ENCODE peak calls at places on chromosomes 3 and 15, in ten cellular contexts. L is heart right ventricle; P is CD4-positive, alpha-beta memory T cell; Z is neuronal stem cell; I is RWPE2; Q is HFF-Myc; T is psoas muscle; U is GM12865; O is Peyer's patch; B is PC-3. M is an unnamed sample.

GRCh38 chr3:50627407-50628051 is 10.6 kb downstream of the MAPKAPK3 start:
- DNase-seq in L (peak), Z (no peak), B (peak), I (peak), U (no peak), P (no peak), T (peak), O (no peak), Q (no peak), M (peak)

GRCh38 chr3:179015551-179016020 is 56.0 kb downstream of the ZMAT3 start:
- DNase-seq in L (peak), B (peak), Q (peak), Z (peak), O (peak), U (peak), P (peak), I (no peak), T (no peak), M (peak)

GRCh38 chr3:123335007-123335670 is 113.8 kb downstream of the ADCY5 start:
- DNase-seq in O (no peak), I (peak), P (no peak), T (no peak), Q (no peak), Z (no peak), L (no peak), U (peak), B (no peak), M (no peak)

GRCh38 chr3:127452321-127452821 is 138.2 kb downstream of the TPRA1 start:
- DNase-seq in U (no peak), I (peak), L (no peak), T (no peak), O (no peak), P (no peak), Z (no peak), B (no peak), Q (no peak), M (no peak)

GRCh38 chr3:134369861-134370596 is 4.2 kb downstream of the AMOTL2 start:
- DNase-seq in Z (no peak), L (no peak), I (no peak), B (no peak), P (no peak), U (no peak), O (no peak), Q (no peak), T (no peak), M (no peak)

GRCh38 chr3:62708642-62709041 is 166.6 kb downstream of the CADPS start:
- DNase-seq in O (no peak), P (no peak), Q (no peak), I (no peak), Z (peak), U (no peak), B (no peak), T (no peak), L (no peak), M (no peak)

GRCh38 chr3:192892981-192893827 is 24.5 kb downstream of the MB21D2 start:
- DNase-seq in O (peak), Q (no peak), I (peak), L (peak), U (peak), Z (no peak), B (peak), T (peak), P (peak), M (peak)

GRCh38 chr15:81296673-81297072 is 27.3 kb downstream of the STARD5 start:
- DNase-seq in I (no peak), T (no peak), U (peak), P (peak), Z (no peak), L (peak), O (peak), Q (no peak), B (no peak), M (no peak)

GRCh38 chr3:171396048-171396447 is 64.2 kb downstream of the TNIK start:
- DNase-seq in I (no peak), Q (no peak), P (no peak), L (no peak), B (peak), Z (no peak), O (no peak), T (no peak), U (no peak), M (no peak)

GRCh38 chr3:190718691-190719090 is 143.8 kb downstream of the GMNC start:
- DNase-seq in L (no peak), B (peak), P (no peak), Q (no peak), O (no peak), U (no peak), Z (no peak), T (no peak), I (no peak), M (no peak)

DNA sequence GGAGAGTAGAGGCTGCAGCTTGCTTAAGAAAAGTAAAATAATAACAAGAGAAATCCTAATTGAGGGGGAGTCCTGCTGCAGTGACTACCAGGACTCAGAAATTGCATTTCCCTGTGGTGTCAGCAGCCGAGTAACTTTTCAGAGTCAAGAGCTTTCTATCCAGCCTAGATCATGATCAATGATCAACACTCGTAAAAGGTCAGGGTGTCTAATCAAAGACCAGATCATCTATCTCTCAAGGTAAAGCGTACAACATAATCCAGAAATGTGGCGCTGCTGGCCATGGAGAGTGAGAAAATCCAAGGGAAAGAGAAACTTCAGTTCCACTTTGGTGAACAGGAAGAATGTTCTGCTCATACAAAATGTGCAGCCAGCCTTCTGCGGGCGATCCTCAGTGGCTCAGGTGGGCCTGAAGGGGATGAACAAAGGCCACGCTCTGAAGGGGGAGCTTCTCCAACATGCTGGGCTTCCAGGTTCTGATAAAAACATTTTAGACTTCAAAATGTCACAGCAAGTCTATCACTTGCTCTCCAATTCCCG is 1005.8 kb upstream of the NR2F2 start:
- DNase-seq in Z (no peak), P (no peak), Q (no peak), T (no peak), U (no peak), O (no peak), L (no peak), B (no peak), I (no peak), M (no peak)
- H3K4me3 ChIP-seq in Z (no peak), P (no peak), Q (no peak), T (peak), U (no peak), O (no peak), L (peak), B (no peak), I (no peak), M (no peak)

DNA sequence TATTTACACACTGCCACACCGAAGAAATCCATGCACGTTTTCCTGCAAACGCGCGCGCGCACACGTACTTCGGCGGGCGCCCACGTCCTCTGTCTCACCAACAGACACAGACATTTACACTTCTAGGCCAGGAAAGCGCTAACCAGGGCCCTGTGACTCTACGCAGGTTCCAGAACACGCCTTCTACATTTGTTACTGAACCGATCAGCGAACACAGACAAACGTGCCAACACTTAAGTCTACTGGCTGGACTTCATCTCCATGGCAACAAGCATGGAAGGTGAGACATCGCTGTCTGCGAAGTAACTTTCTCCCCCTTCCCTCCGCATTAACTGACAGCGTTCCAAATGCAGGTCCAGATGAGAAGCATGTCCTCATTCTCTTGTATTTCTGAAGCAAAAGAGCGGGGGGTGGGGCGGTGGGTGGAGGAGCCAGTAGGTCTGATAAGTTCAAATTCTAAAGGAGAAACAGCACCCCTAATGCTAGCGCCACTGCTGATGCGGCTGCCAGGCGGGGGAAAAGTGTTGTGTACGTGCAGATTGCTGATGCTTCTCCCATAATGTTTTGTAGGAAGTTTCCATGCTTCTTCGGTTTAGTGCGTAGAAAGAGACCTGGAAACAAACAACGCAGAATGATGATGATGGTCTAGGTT is at the start of gene CTXN2:
- DNase-seq in B (no peak), I (no peak), T (no peak), O (no peak), P (no peak), Z (peak), Q (no peak), U (no peak), L (no peak), M (no peak)
- H3K4me3 ChIP-seq in B (no peak), I (no peak), T (no peak), O (no peak), P (no peak), Z (peak), Q (no peak), U (no peak), L (no peak), M (no peak)

DNA sequence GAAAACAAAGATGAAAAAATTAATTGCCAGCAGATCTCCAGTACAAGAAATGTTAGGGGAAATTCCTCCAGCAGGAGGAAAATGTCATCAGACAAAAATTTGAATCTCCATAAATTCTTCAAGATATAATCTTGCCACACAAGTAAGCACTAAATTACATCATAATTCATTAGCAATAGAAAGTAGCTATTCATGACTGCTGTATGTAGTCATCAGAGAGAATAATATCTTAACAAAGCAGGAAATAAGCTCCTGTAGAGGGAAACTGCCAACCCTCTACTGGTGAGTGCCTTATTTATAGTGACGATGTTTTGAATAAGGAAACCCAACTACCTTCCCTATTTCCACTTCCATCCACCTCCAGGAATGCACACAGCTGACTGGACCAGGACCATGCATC is 15.8 kb upstream of the SLC27A2 start:
- DNase-seq in Q (no peak), P (no peak), B (no peak), U (no peak), L (no peak), Z (no peak), I (no peak), O (no peak), T (no peak), M (no peak)
- H3K4me3 ChIP-seq in Q (no peak), P (no peak), B (no peak), U (no peak), L (no peak), Z (no peak), I (no peak), O (no peak), T (no peak), M (no peak)

DNA sequence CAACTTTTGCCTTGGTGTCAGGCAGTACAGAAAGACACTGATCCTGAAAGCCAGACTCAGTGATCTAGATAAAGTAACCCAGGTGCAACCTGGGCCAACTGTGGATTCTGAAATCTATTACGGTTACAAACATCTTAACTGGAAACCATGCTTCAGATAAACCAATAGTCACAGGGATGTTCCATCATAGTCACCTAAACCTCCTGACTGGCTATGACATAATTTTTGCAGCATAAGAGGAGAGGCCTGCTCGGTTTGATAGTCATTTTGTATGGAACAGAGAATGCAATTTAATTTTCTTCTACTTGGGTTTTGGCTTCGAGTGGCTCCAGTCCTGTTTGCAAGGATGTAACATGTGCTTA is 3.7 kb downstream of the SLCO3A1 start:
- DNase-seq in P (no peak), I (no peak), T (no peak), O (no peak), B (no peak), Q (no peak), U (no peak), L (no peak), Z (no peak), M (no peak)
- H3K4me3 ChIP-seq in P (peak), I (no peak), T (no peak), O (no peak), B (no peak), Q (no peak), U (no peak), L (no peak), Z (no peak), M (no peak)

DNA sequence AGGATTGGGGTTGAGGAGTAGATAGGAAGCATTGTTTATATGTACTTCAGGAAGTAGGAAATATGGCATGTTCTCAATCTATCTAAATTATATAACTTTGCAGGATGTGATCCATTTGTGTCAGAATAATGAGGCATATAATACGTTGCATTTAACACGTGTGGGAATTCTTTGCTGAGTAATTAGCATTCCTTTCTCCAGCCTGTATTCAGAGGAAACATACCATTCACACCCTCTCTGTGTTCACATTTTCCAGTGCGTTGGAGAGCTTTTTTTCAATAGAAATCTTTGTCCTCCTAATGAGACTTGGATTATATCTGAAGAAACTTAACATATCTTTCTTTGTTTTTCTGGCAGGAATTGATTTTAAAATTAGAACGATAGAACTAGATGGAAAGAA is 33.0 kb upstream of the APH1B start:
- DNase-seq in L (no peak), U (no peak), P (no peak), O (no peak), Z (peak), T (no peak), Q (no peak), I (no peak), B (no peak), M (no peak)
- H3K4me3 ChIP-seq in L (no peak), U (no peak), P (no peak), O (no peak), Z (no peak), T (no peak), Q (no peak), I (no peak), B (no peak), M (no peak)

GRCh38 chr15:69300129-69300588 is 1.4 kb downstream of the PAQR5 start:
- DNase-seq in Q (no peak), T (no peak), O (no peak), P (no peak), B (no peak), I (peak), L (no peak), Z (no peak), U (no peak), M (no peak)
- H3K4me3 ChIP-seq in Q (peak), T (no peak), O (no peak), P (no peak), B (no peak), I (no peak), L (no peak), Z (no peak), U (no peak), M (no peak)

DNA sequence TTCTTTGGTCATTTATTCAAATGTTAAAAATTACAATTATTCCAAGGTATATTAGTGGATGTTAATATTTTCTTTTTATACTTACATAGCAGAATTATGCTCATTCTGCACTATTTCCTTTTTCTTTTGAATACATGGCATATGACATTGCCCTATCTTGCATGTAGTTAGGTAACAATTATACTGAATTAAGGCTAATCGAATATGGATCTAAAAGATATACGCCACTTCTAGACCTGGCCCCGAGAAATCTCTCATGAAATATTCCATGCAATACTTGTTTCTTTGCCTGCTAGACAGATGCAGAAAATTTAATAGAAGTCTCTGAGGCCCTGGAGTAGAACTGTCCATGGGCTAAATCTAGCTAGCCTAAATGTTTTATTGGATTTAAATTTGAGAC is 493.4 kb downstream of the OTOL1 start:
- DNase-seq in Z (no peak), L (no peak), O (no peak), T (no peak), I (no peak), B (no peak), P (no peak), U (no peak), Q (no peak), M (no peak)
- H3K4me3 ChIP-seq in Z (no peak), L (no peak), O (no peak), T (no peak), I (no peak), B (no peak), P (no peak), U (no peak), Q (no peak), M (no peak)